ENCODE peak calls at places on chromosomes 16 and 17, in eight cellular contexts. A, X, P, I, G, C, T and V are unnamed samples.

GRCh38 chr16:2388875-2389433 is 40.3 kb upstream of the CCNF start:
- DNase-seq in A (peak; percentile 83), X (no peak), P (no peak), I (no peak), G (no peak), C (no peak), T (no peak), V (no peak)

GRCh38 chr17:74840989-74841666 is 18.6 kb downstream of the GRIN2C start:
- DNase-seq in A (peak; percentile 39), X (no peak), P (no peak), I (no peak), G (no peak), C (no peak), T (peak; percentile 74), V (peak; percentile 77)

GRCh38 chr17:80619535-80620235 is 75.0 kb downstream of the RPTOR start:
- DNase-seq in A (no peak), X (no peak), P (no peak), I (no peak), G (no peak), C (no peak), T (no peak), V (no peak)

GRCh38 chr17:81524865-81525159 is 3.4 kb upstream of the FSCN2 start:
- DNase-seq in A (no peak), X (no peak), P (no peak), I (no peak), G (no peak), C (no peak), T (no peak), V (no peak)

GRCh38 chr16:85903576-85903975 is 4.6 kb downstream of the IRF8 start:
- DNase-seq in A (no peak), X (no peak), P (no peak), I (no peak), G (no peak), C (no peak), T (no peak), V (no peak)

GRCh38 chr16:71383054-71383773 is 24.7 kb downstream of the CALB2 start:
- DNase-seq in A (no peak), X (no peak), P (no peak), I (no peak), G (no peak), C (no peak), T (no peak), V (peak; percentile 70)

GRCh38 chr17:49993423-49994037 is 1.5 kb downstream of the DLX3 start:
- DNase-seq in A (peak; percentile 84), X (no peak), P (no peak), I (no peak), G (no peak), C (no peak), T (no peak), V (peak; percentile 74)

GRCh38 chr17:40301315-40301714 is 7.7 kb upstream of the RARA start:
- DNase-seq in A (no peak), X (no peak), P (no peak), I (no peak), G (no peak), C (no peak), T (peak; percentile 36), V (no peak)

GRCh38 chr17:72361892-72362291 is 241.1 kb downstream of the SOX9 start:
- DNase-seq in A (no peak), X (no peak), P (no peak), I (no peak), G (no peak), C (no peak), T (no peak), V (no peak)

GRCh38 chr17:52242268-52242667 is 83.8 kb upstream of the CA10 start:
- DNase-seq in A (no peak), X (no peak), P (no peak), I (no peak), G (no peak), C (no peak), T (no peak), V (no peak)